ENCODE peak calls at places on chromosome 14, in ten cellular contexts. C is midbrain; X is stimulated activated CD4-positive, alpha-beta T cell treated with anti-CD3 and anti-CD28 coated beads, Interleukin-15, amount 100 ng/mL, for 24 hours; M is NCI-H69; G is hypothalamus; E is lung; J is Ammon's horn; T is aorta; U is erythroblast; H is kidney tubule cell. S is an unnamed sample.

GRCh38 chr14:52998376-52999010 is 47.6 kb upstream of the FERMT2 start:
- DNase-seq in C (no peak), X (no peak), E (no peak), M (no peak), H (no peak), U (no peak), G (no peak), T (no peak), J (no peak), S (no peak)

GRCh38 chr14:23600322-23600707 is 21.7 kb upstream of the JPH4 start:
- DNase-seq in H (no peak), M (no peak), E (no peak), G (no peak), T (no peak), U (no peak), X (no peak), J (no peak), C (no peak), S (peak)

GRCh38 chr14:75213172-75213571 is 36.8 kb upstream of the TMED10 start:
- DNase-seq in H (no peak), X (no peak), E (no peak), U (no peak), G (no peak), J (no peak), T (no peak), M (no peak), C (no peak), S (no peak)

GRCh38 chr14:24196071-24197061 is 1.1 kb upstream of the TM9SF1 start:
- DNase-seq in X (no peak), E (no peak), J (no peak), G (no peak), M (peak), U (peak), C (no peak), T (no peak), H (peak), S (no peak)

GRCh38 chr14:50050171-50050570 is 66.2 kb downstream of the VCPKMT start:
- DNase-seq in J (no peak), E (no peak), G (no peak), M (no peak), T (peak), U (no peak), H (no peak), C (no peak), X (no peak), S (no peak)

GRCh38 chr14:31320216-31320615 is 100.1 kb downstream of the HEATR5A start:
- DNase-seq in M (peak), H (no peak), U (no peak), X (no peak), C (peak), G (peak), J (peak), E (no peak), T (no peak), S (no peak)

GRCh38 chr14:61933021-61933420 is 170.8 kb downstream of the SNAPC1 start:
- DNase-seq in U (no peak), J (no peak), T (no peak), E (no peak), H (no peak), X (no peak), C (no peak), M (peak), G (no peak), S (no peak)

GRCh38 chr14:77217551-77217950 is 36.0 kb downstream of the TMEM63C start:
- DNase-seq in T (no peak), E (no peak), U (no peak), X (no peak), J (no peak), M (no peak), H (no peak), C (no peak), G (no peak), S (no peak)

GRCh38 chr14:104889374-104889755 is 24.3 kb downstream of the CEP170B start:
- DNase-seq in X (peak), U (no peak), J (no peak), C (no peak), H (no peak), M (no peak), G (no peak), E (no peak), T (peak), S (no peak)

GRCh38 chr14:100761481-100761880 is 34.8 kb downstream of the DLK1 start:
- DNase-seq in U (peak), T (no peak), H (peak), E (no peak), J (no peak), G (no peak), M (peak), C (no peak), X (no peak), S (no peak)

GRCh38 chr14:80215081-80215480 is 3.8 kb upstream of the DIO2 start:
- DNase-seq in H (no peak), X (no peak), M (no peak), T (no peak), U (no peak), J (no peak), E (no peak), C (no peak), G (no peak), S (no peak)

GRCh38 chr14:67377916-67378315 is 17.8 kb downstream of the EIF2S1 start:
- DNase-seq in M (no peak), C (no peak), T (no peak), J (no peak), E (no peak), G (no peak), H (no peak), U (no peak), X (no peak), S (no peak)

GRCh38 chr14:92382677-92383076 is 59.7 kb downstream of the SLC24A4 start:
- DNase-seq in T (no peak), E (no peak), G (peak), J (no peak), C (peak), H (peak), M (peak), U (no peak), X (peak), S (no peak)

GRCh38 chr14:103739793-103740501 is 24.3 kb downstream of the ZFYVE21 start:
- DNase-seq in H (no peak), C (no peak), G (no peak), E (no peak), T (peak), X (no peak), M (no peak), U (no peak), J (no peak), S (no peak)

GRCh38 chr14:40652089-40652691 is 954.5 kb upstream of the LRFN5 start:
- DNase-seq in J (no peak), H (no peak), U (no peak), G (no peak), C (no peak), E (no peak), M (no peak), T (no peak), X (no peak), S (no peak)

GRCh38 chr14:30958555-30959407 is 66.7 kb upstream of the AP4S1 start:
- DNase-seq in J (no peak), H (no peak), M (no peak), C (no peak), T (no peak), X (no peak), U (no peak), G (no peak), E (no peak), S (no peak)

GRCh38 chr14:92726135-92726932 is 22.1 kb downstream of the LGMN start:
- DNase-seq in U (peak), H (peak), C (no peak), T (peak), J (no peak), G (no peak), M (peak), X (peak), E (peak), S (no peak)

GRCh38 chr14:45156067-45156466 is 20.3 kb downstream of the FANCM start:
- DNase-seq in X (no peak), T (no peak), E (no peak), H (no peak), G (no peak), M (no peak), C (no peak), U (no peak), J (no peak), S (no peak)

GRCh38 chr14:90553921-90554336 is 157.1 kb downstream of the CALM1 start:
- DNase-seq in E (no peak), M (peak), X (no peak), J (peak), T (peak), G (no peak), H (no peak), C (peak), U (no peak), S (no peak)

GRCh38 chr14:82251434-82251833 is 717.8 kb upstream of the SEL1L start:
- DNase-seq in T (no peak), X (no peak), M (no peak), G (no peak), E (no peak), J (no peak), U (no peak), C (no peak), H (no peak), S (no peak)